ENCODE peak calls at places on chromosomes 13 and 19, in five cellular contexts. One of them, this sample, is unnamed.

GRCh38 chr13:77309254-77309653 is 17.6 kb downstream of the MYCBP2 start:
- DNase-seq in GM12865: no peak
- DNase-seq in astrocyte: no peak
- DNase-seq in dorsolateral prefrontal cortex: no peak
- DNase-seq in T-helper 2 cell: no peak
- DNase-seq in this sample: no peak

GRCh38 chr13:105785436-105785835 is 750.0 kb downstream of the EFNB2 start:
- DNase-seq in GM12865: no peak
- DNase-seq in astrocyte: no peak
- DNase-seq in dorsolateral prefrontal cortex: no peak
- DNase-seq in T-helper 2 cell: no peak
- DNase-seq in this sample: no peak

GRCh38 chr19:46192990-46193650 is 36.4 kb upstream of the IGFL1 start:
- DNase-seq in GM12865: peak
- DNase-seq in astrocyte: peak
- DNase-seq in dorsolateral prefrontal cortex: peak
- DNase-seq in T-helper 2 cell: peak
- DNase-seq in this sample: peak

GRCh38 chr19:17830567-17831418 is 9.5 kb upstream of the INSL3 start:
- DNase-seq in GM12865: peak
- DNase-seq in astrocyte: peak
- DNase-seq in dorsolateral prefrontal cortex: peak
- DNase-seq in T-helper 2 cell: peak
- DNase-seq in this sample: peak

GRCh38 chr19:44587863-44588752 is 25.3 kb upstream of the IGSF23 start:
- DNase-seq in GM12865: peak
- DNase-seq in astrocyte: peak
- DNase-seq in dorsolateral prefrontal cortex: no peak
- DNase-seq in T-helper 2 cell: peak
- DNase-seq in this sample: peak

GRCh38 chr19:42270346-42271044 is 1.4 kb downstream of the CIC start:
- DNase-seq in GM12865: peak
- DNase-seq in astrocyte: peak
- DNase-seq in dorsolateral prefrontal cortex: peak
- DNase-seq in T-helper 2 cell: peak
- DNase-seq in this sample: peak

GRCh38 chr19:7188682-7189629 is 105.3 kb downstream of the INSR start:
- DNase-seq in GM12865: peak
- DNase-seq in astrocyte: no peak
- DNase-seq in dorsolateral prefrontal cortex: no peak
- DNase-seq in T-helper 2 cell: no peak
- DNase-seq in this sample: no peak

GRCh38 chr19:17348700-17349099 is 11.3 kb downstream of the GTPBP3 start:
- DNase-seq in GM12865: no peak
- DNase-seq in astrocyte: peak
- DNase-seq in dorsolateral prefrontal cortex: no peak
- DNase-seq in T-helper 2 cell: no peak
- DNase-seq in this sample: peak

GRCh38 chr13:25659091-25659502 is 287.3 kb downstream of the ATP8A2 start:
- DNase-seq in GM12865: no peak
- DNase-seq in astrocyte: no peak
- DNase-seq in dorsolateral prefrontal cortex: no peak
- DNase-seq in T-helper 2 cell: no peak
- DNase-seq in this sample: no peak

GRCh38 chr19:44401108-44401786 is at the start of gene ZNF285:
- DNase-seq in GM12865: peak
- DNase-seq in astrocyte: peak
- DNase-seq in dorsolateral prefrontal cortex: peak
- DNase-seq in T-helper 2 cell: peak
- DNase-seq in this sample: peak

GRCh38 chr19:12628040-12629022 is 17.6 kb downstream of the ZNF791 start:
- DNase-seq in GM12865: peak
- DNase-seq in astrocyte: peak
- DNase-seq in dorsolateral prefrontal cortex: no peak
- DNase-seq in T-helper 2 cell: peak
- DNase-seq in this sample: no peak

GRCh38 chr19:18657590-18658365 is 20.9 kb downstream of the KLHL26 start:
- DNase-seq in GM12865: peak
- DNase-seq in astrocyte: peak
- DNase-seq in dorsolateral prefrontal cortex: no peak
- DNase-seq in T-helper 2 cell: no peak
- DNase-seq in this sample: no peak

GRCh38 chr19:18895038-18895827 is 725 bp downstream of the CERS1 start:
- DNase-seq in GM12865: peak
- DNase-seq in astrocyte: no peak
- DNase-seq in dorsolateral prefrontal cortex: peak
- DNase-seq in T-helper 2 cell: no peak
- DNase-seq in this sample: peak

GRCh38 chr13:40946485-40946884 is 72.6 kb downstream of the ELF1 start:
- DNase-seq in GM12865: no peak
- DNase-seq in astrocyte: no peak
- DNase-seq in dorsolateral prefrontal cortex: no peak
- DNase-seq in T-helper 2 cell: no peak
- DNase-seq in this sample: no peak

GRCh38 chr13:78129850-78130249 is 211.2 kb upstream of the EDNRB start:
- DNase-seq in GM12865: no peak
- DNase-seq in astrocyte: no peak
- DNase-seq in dorsolateral prefrontal cortex: no peak
- DNase-seq in T-helper 2 cell: no peak
- DNase-seq in this sample: no peak

GRCh38 chr19:42366676-42367075 is 23.4 kb downstream of the CNFN start:
- DNase-seq in GM12865: no peak
- DNase-seq in astrocyte: no peak
- DNase-seq in dorsolateral prefrontal cortex: no peak
- DNase-seq in T-helper 2 cell: no peak
- DNase-seq in this sample: no peak

GRCh38 chr13:22049384-22049783 is 378.5 kb downstream of the FGF9 start:
- DNase-seq in GM12865: no peak
- DNase-seq in astrocyte: no peak
- DNase-seq in dorsolateral prefrontal cortex: no peak
- DNase-seq in T-helper 2 cell: no peak
- DNase-seq in this sample: no peak

GRCh38 chr13:113663934-113664333 is 3.1 kb upstream of the GRK1 start:
- DNase-seq in GM12865: no peak
- DNase-seq in astrocyte: no peak
- DNase-seq in dorsolateral prefrontal cortex: no peak
- DNase-seq in T-helper 2 cell: no peak
- DNase-seq in this sample: no peak

GRCh38 chr19:3409346-3410064 is 43.1 kb downstream of the NFIC start:
- DNase-seq in GM12865: no peak
- DNase-seq in astrocyte: no peak
- DNase-seq in dorsolateral prefrontal cortex: no peak
- DNase-seq in T-helper 2 cell: no peak
- DNase-seq in this sample: no peak

GRCh38 chr13:94413545-94413944 is 65.9 kb downstream of the DCT start:
- DNase-seq in GM12865: no peak
- DNase-seq in astrocyte: no peak
- DNase-seq in dorsolateral prefrontal cortex: no peak
- DNase-seq in T-helper 2 cell: no peak
- DNase-seq in this sample: no peak

GRCh38 chr13:27016871-27017270 is 154.7 kb downstream of the USP12 start:
- DNase-seq in GM12865: no peak
- DNase-seq in astrocyte: no peak
- DNase-seq in dorsolateral prefrontal cortex: no peak
- DNase-seq in T-helper 2 cell: no peak
- DNase-seq in this sample: peak

GRCh38 chr19:35644987-35645679 is 3.0 kb upstream of the COX6B1 start:
- DNase-seq in GM12865: peak
- DNase-seq in astrocyte: no peak
- DNase-seq in dorsolateral prefrontal cortex: peak
- DNase-seq in T-helper 2 cell: peak
- DNase-seq in this sample: no peak

GRCh38 chr19:50461066-50461875 is 15.0 kb upstream of the EMC10 start:
- DNase-seq in GM12865: peak
- DNase-seq in astrocyte: peak
- DNase-seq in dorsolateral prefrontal cortex: peak
- DNase-seq in T-helper 2 cell: peak
- DNase-seq in this sample: peak

GRCh38 chr13:44410328-44410859 is 36.8 kb downstream of the SERP2 start:
- DNase-seq in GM12865: peak
- DNase-seq in astrocyte: no peak
- DNase-seq in dorsolateral prefrontal cortex: no peak
- DNase-seq in T-helper 2 cell: no peak
- DNase-seq in this sample: no peak

GRCh38 chr13:30744686-30745085 is 9.3 kb downstream of the ALOX5AP start:
- DNase-seq in GM12865: no peak
- DNase-seq in astrocyte: no peak
- DNase-seq in dorsolateral prefrontal cortex: no peak
- DNase-seq in T-helper 2 cell: no peak
- DNase-seq in this sample: no peak

GRCh38 chr19:4097501-4097900 is 26.4 kb downstream of the MAP2K2 start:
- DNase-seq in GM12865: no peak
- DNase-seq in astrocyte: no peak
- DNase-seq in dorsolateral prefrontal cortex: no peak
- DNase-seq in T-helper 2 cell: no peak
- DNase-seq in this sample: no peak

GRCh38 chr19:20066861-20067260 is 10.9 kb upstream of the ZNF90 start:
- DNase-seq in GM12865: no peak
- DNase-seq in astrocyte: no peak
- DNase-seq in dorsolateral prefrontal cortex: no peak
- DNase-seq in T-helper 2 cell: no peak
- DNase-seq in this sample: no peak

GRCh38 chr19:343941-344624 is 513 bp downstream of the MIER2 start:
- DNase-seq in GM12865: peak
- DNase-seq in astrocyte: no peak
- DNase-seq in dorsolateral prefrontal cortex: no peak
- DNase-seq in T-helper 2 cell: peak
- DNase-seq in this sample: no peak

GRCh38 chr13:106533101-106533939 is 2.1 kb downstream of the EFNB2 start:
- DNase-seq in GM12865: peak
- DNase-seq in astrocyte: peak
- DNase-seq in dorsolateral prefrontal cortex: peak
- DNase-seq in T-helper 2 cell: peak
- DNase-seq in this sample: peak

GRCh38 chr13:113647351-113648217 is 10.4 kb downstream of the ATP4B start:
- DNase-seq in GM12865: no peak
- DNase-seq in astrocyte: peak
- DNase-seq in dorsolateral prefrontal cortex: peak
- DNase-seq in T-helper 2 cell: no peak
- DNase-seq in this sample: peak

GRCh38 chr13:71039440-71039839 is 827.6 kb downstream of the DACH1 start:
- DNase-seq in GM12865: no peak
- DNase-seq in astrocyte: no peak
- DNase-seq in dorsolateral prefrontal cortex: no peak
- DNase-seq in T-helper 2 cell: no peak
- DNase-seq in this sample: no peak

GRCh38 chr13:47291116-47291656 is 394.3 kb upstream of the HTR2A start:
- DNase-seq in GM12865: no peak
- DNase-seq in astrocyte: peak
- DNase-seq in dorsolateral prefrontal cortex: no peak
- DNase-seq in T-helper 2 cell: no peak
- DNase-seq in this sample: no peak

This sample was measured in H4.